ENCODE peak calls at places on chromosome 13, in five cellular contexts. One of them, this sample, is unnamed.

GRCh38 chr13:111595791-111596190 is 275.3 kb downstream of the TEX29 start:
- DNase-seq in CD4-positive, CD25-positive, alpha-beta regulatory T cell: no peak
- DNase-seq in heart left ventricle: no peak
- DNase-seq in lung: no peak
- DNase-seq in small intestine: no peak
- DNase-seq in this sample: no peak

GRCh38 chr13:111531505-111531904 is 211.1 kb downstream of the TEX29 start:
- DNase-seq in CD4-positive, CD25-positive, alpha-beta regulatory T cell: no peak
- DNase-seq in heart left ventricle: no peak
- DNase-seq in lung: no peak
- DNase-seq in small intestine: peak
- DNase-seq in this sample: no peak

GRCh38 chr13:44266305-44266704 is 107.3 kb upstream of the SERP2 start:
- DNase-seq in CD4-positive, CD25-positive, alpha-beta regulatory T cell: no peak
- DNase-seq in heart left ventricle: no peak
- DNase-seq in lung: no peak
- DNase-seq in small intestine: no peak
- DNase-seq in this sample: no peak

GRCh38 chr13:34863360-34864135 is 78.5 kb upstream of the NBEA start:
- DNase-seq in CD4-positive, CD25-positive, alpha-beta regulatory T cell: no peak
- DNase-seq in heart left ventricle: no peak
- DNase-seq in lung: no peak
- DNase-seq in small intestine: peak
- DNase-seq in this sample: no peak

GRCh38 chr13:55410398-55411330 is 1730.1 kb upstream of the PRR20A start:
- DNase-seq in CD4-positive, CD25-positive, alpha-beta regulatory T cell: no peak
- DNase-seq in heart left ventricle: no peak
- DNase-seq in lung: no peak
- DNase-seq in small intestine: no peak
- DNase-seq in this sample: no peak

GRCh38 chr13:36712785-36713184 is 39.0 kb downstream of the SERTM1 start:
- DNase-seq in CD4-positive, CD25-positive, alpha-beta regulatory T cell: no peak
- DNase-seq in heart left ventricle: no peak
- DNase-seq in lung: no peak
- DNase-seq in small intestine: no peak
- DNase-seq in this sample: no peak

GRCh38 chr13:94711561-94712286 is 621 bp downstream of the SOX21 start:
- DNase-seq in CD4-positive, CD25-positive, alpha-beta regulatory T cell: no peak
- DNase-seq in heart left ventricle: no peak
- DNase-seq in lung: no peak
- DNase-seq in small intestine: no peak
- DNase-seq in this sample: no peak

GRCh38 chr13:27281420-27281819 is 10.8 kb downstream of the RASL11A start:
- DNase-seq in CD4-positive, CD25-positive, alpha-beta regulatory T cell: no peak
- DNase-seq in heart left ventricle: no peak
- DNase-seq in lung: no peak
- DNase-seq in small intestine: peak
- DNase-seq in this sample: no peak

GRCh38 chr13:94967183-94968039 is 255.1 kb upstream of the SOX21 start:
- DNase-seq in CD4-positive, CD25-positive, alpha-beta regulatory T cell: no peak
- DNase-seq in heart left ventricle: no peak
- DNase-seq in lung: no peak
- DNase-seq in small intestine: no peak
- DNase-seq in this sample: no peak

GRCh38 chr13:39259371-39259770 is 221.1 kb downstream of the NHLRC3 start:
- DNase-seq in CD4-positive, CD25-positive, alpha-beta regulatory T cell: no peak
- DNase-seq in heart left ventricle: no peak
- DNase-seq in lung: no peak
- DNase-seq in small intestine: no peak
- DNase-seq in this sample: no peak

GRCh38 chr13:39825886-39826285 is 170.4 kb downstream of the COG6 start:
- DNase-seq in CD4-positive, CD25-positive, alpha-beta regulatory T cell: peak
- DNase-seq in heart left ventricle: no peak
- DNase-seq in lung: no peak
- DNase-seq in small intestine: no peak
- DNase-seq in this sample: no peak

GRCh38 chr13:36999054-36999927 is at the start of gene ALG5:
- DNase-seq in CD4-positive, CD25-positive, alpha-beta regulatory T cell: peak
- DNase-seq in heart left ventricle: peak
- DNase-seq in lung: peak
- DNase-seq in small intestine: peak
- DNase-seq in this sample: peak

GRCh38 chr13:113855012-113855921 is 8.6 kb downstream of the GAS6 start:
- DNase-seq in CD4-positive, CD25-positive, alpha-beta regulatory T cell: no peak
- DNase-seq in heart left ventricle: no peak
- DNase-seq in lung: no peak
- DNase-seq in small intestine: peak
- DNase-seq in this sample: no peak

GRCh38 chr13:29081036-29081435 is 260.9 kb downstream of the MTUS2 start:
- DNase-seq in CD4-positive, CD25-positive, alpha-beta regulatory T cell: peak
- DNase-seq in heart left ventricle: no peak
- DNase-seq in lung: no peak
- DNase-seq in small intestine: no peak
- DNase-seq in this sample: no peak

GRCh38 chr13:102721800-102722231 is 27.0 kb upstream of the METTL21C start:
- DNase-seq in CD4-positive, CD25-positive, alpha-beta regulatory T cell: no peak
- DNase-seq in heart left ventricle: no peak
- DNase-seq in lung: no peak
- DNase-seq in small intestine: no peak
- DNase-seq in this sample: no peak

GRCh38 chr13:95704510-95704909 is 27.6 kb downstream of the DNAJC3 start:
- DNase-seq in CD4-positive, CD25-positive, alpha-beta regulatory T cell: no peak
- DNase-seq in heart left ventricle: no peak
- DNase-seq in lung: no peak
- DNase-seq in small intestine: no peak
- DNase-seq in this sample: no peak

GRCh38 chr13:28819046-28819747 is 942 bp upstream of the MTUS2 start:
- DNase-seq in CD4-positive, CD25-positive, alpha-beta regulatory T cell: no peak
- DNase-seq in heart left ventricle: no peak
- DNase-seq in lung: no peak
- DNase-seq in small intestine: peak
- DNase-seq in this sample: no peak

GRCh38 chr13:72638059-72638815 is 89.2 kb downstream of the MZT1 start:
- DNase-seq in CD4-positive, CD25-positive, alpha-beta regulatory T cell: no peak
- DNase-seq in heart left ventricle: no peak
- DNase-seq in lung: no peak
- DNase-seq in small intestine: no peak
- DNase-seq in this sample: no peak

GRCh38 chr13:58238972-58239773 is 607.6 kb downstream of the PCDH17 start:
- DNase-seq in CD4-positive, CD25-positive, alpha-beta regulatory T cell: no peak
- DNase-seq in heart left ventricle: no peak
- DNase-seq in lung: no peak
- DNase-seq in small intestine: no peak
- DNase-seq in this sample: peak

GRCh38 chr13:101453784-101454201 is 1.3 kb downstream of the ITGBL1 start:
- DNase-seq in CD4-positive, CD25-positive, alpha-beta regulatory T cell: no peak
- DNase-seq in heart left ventricle: no peak
- DNase-seq in lung: peak
- DNase-seq in small intestine: peak
- DNase-seq in this sample: no peak

GRCh38 chr13:39789451-39789850 is 134.0 kb downstream of the COG6 start:
- DNase-seq in CD4-positive, CD25-positive, alpha-beta regulatory T cell: no peak
- DNase-seq in heart left ventricle: no peak
- DNase-seq in lung: no peak
- DNase-seq in small intestine: peak
- DNase-seq in this sample: no peak

GRCh38 chr13:49348748-49349147 is 95.1 kb downstream of the CAB39L start:
- DNase-seq in CD4-positive, CD25-positive, alpha-beta regulatory T cell: no peak
- DNase-seq in heart left ventricle: no peak
- DNase-seq in lung: no peak
- DNase-seq in small intestine: no peak
- DNase-seq in this sample: no peak

GRCh38 chr13:46119883-46120614 is 15.2 kb upstream of the CPB2 start:
- DNase-seq in CD4-positive, CD25-positive, alpha-beta regulatory T cell: no peak
- DNase-seq in heart left ventricle: no peak
- DNase-seq in lung: peak
- DNase-seq in small intestine: peak
- DNase-seq in this sample: no peak

GRCh38 chr13:36919833-36920611 is at the start of gene SMAD9:
- DNase-seq in CD4-positive, CD25-positive, alpha-beta regulatory T cell: no peak
- DNase-seq in heart left ventricle: peak
- DNase-seq in lung: peak
- DNase-seq in small intestine: peak
- DNase-seq in this sample: peak

GRCh38 chr13:30976041-30976440 is 43.6 kb downstream of the TEX26 start:
- DNase-seq in CD4-positive, CD25-positive, alpha-beta regulatory T cell: no peak
- DNase-seq in heart left ventricle: no peak
- DNase-seq in lung: no peak
- DNase-seq in small intestine: no peak
- DNase-seq in this sample: no peak

GRCh38 chr13:71587778-71588177 is 279.2 kb downstream of the DACH1 start:
- DNase-seq in CD4-positive, CD25-positive, alpha-beta regulatory T cell: no peak
- DNase-seq in heart left ventricle: no peak
- DNase-seq in lung: no peak
- DNase-seq in small intestine: no peak
- DNase-seq in this sample: no peak

GRCh38 chr13:64083811-64084210 is 2668.2 kb upstream of the PCDH20 start:
- DNase-seq in CD4-positive, CD25-positive, alpha-beta regulatory T cell: no peak
- DNase-seq in heart left ventricle: no peak
- DNase-seq in lung: no peak
- DNase-seq in small intestine: no peak
- DNase-seq in this sample: no peak

GRCh38 chr13:93220073-93220472 is 6.5 kb upstream of the GPC6 start:
- DNase-seq in CD4-positive, CD25-positive, alpha-beta regulatory T cell: no peak
- DNase-seq in heart left ventricle: no peak
- DNase-seq in lung: no peak
- DNase-seq in small intestine: no peak
- DNase-seq in this sample: no peak

GRCh38 chr13:77779461-77780272 is 82.2 kb downstream of the SLAIN1 start:
- DNase-seq in CD4-positive, CD25-positive, alpha-beta regulatory T cell: peak
- DNase-seq in heart left ventricle: peak
- DNase-seq in lung: peak
- DNase-seq in small intestine: peak
- DNase-seq in this sample: no peak

GRCh38 chr13:101945435-101945834 is 456.4 kb downstream of the FGF14 start:
- DNase-seq in CD4-positive, CD25-positive, alpha-beta regulatory T cell: no peak
- DNase-seq in heart left ventricle: no peak
- DNase-seq in lung: no peak
- DNase-seq in small intestine: no peak
- DNase-seq in this sample: no peak

GRCh38 chr13:30763786-30764440 is 28.6 kb downstream of the ALOX5AP start:
- DNase-seq in CD4-positive, CD25-positive, alpha-beta regulatory T cell: no peak
- DNase-seq in heart left ventricle: no peak
- DNase-seq in lung: no peak
- DNase-seq in small intestine: no peak
- DNase-seq in this sample: no peak

GRCh38 chr13:87123987-87124784 is 547.0 kb upstream of the SLITRK5 start:
- DNase-seq in CD4-positive, CD25-positive, alpha-beta regulatory T cell: no peak
- DNase-seq in heart left ventricle: peak
- DNase-seq in lung: no peak
- DNase-seq in small intestine: no peak
- DNase-seq in this sample: peak

GRCh38 chr13:50421457-50422130 is 406.4 kb downstream of the KCNRG start:
- DNase-seq in CD4-positive, CD25-positive, alpha-beta regulatory T cell: no peak
- DNase-seq in heart left ventricle: no peak
- DNase-seq in lung: no peak
- DNase-seq in small intestine: peak
- DNase-seq in this sample: no peak

GRCh38 chr13:83691966-83692365 is 190.3 kb downstream of the SLITRK1 start:
- DNase-seq in CD4-positive, CD25-positive, alpha-beta regulatory T cell: no peak
- DNase-seq in heart left ventricle: no peak
- DNase-seq in lung: no peak
- DNase-seq in small intestine: no peak
- DNase-seq in this sample: no peak

DNA sequence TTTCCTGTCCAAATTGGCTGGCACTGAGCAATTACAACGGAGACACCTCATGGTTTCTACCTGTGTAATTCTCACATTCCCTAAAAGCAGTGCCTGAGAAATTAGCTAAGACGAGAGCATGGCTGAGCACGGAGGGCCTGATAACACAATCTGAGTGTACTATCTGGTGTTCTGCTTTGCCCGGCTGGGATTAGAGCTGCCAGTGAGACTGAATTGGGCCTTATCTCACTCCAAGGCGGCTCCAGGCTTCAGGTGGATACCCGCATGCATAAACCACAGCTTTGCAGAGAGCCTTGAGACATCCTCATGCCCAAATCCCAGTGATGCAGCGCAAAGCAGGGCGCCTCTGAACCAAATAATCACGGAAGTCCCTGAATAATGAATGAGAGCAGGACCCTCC is 172.3 kb downstream of the OXGR1 start:
- DNase-seq in CD4-positive, CD25-positive, alpha-beta regulatory T cell: no peak
- DNase-seq in heart left ventricle: no peak
- DNase-seq in lung: no peak
- DNase-seq in small intestine: no peak
- DNase-seq in this sample: no peak
- H3K27ac ChIP-seq in CD4-positive, CD25-positive, alpha-beta regulatory T cell: no peak
- H3K27ac ChIP-seq in heart left ventricle: no peak
- H3K27ac ChIP-seq in lung: no peak
- H3K27ac ChIP-seq in small intestine: no peak
- H3K27ac ChIP-seq in this sample: no peak

GRCh38 chr13:74206855-74207254 is 72.7 kb upstream of the KLF12 start:
- DNase-seq in CD4-positive, CD25-positive, alpha-beta regulatory T cell: no peak
- DNase-seq in heart left ventricle: no peak
- DNase-seq in lung: no peak
- DNase-seq in small intestine: no peak
- DNase-seq in this sample: no peak
- H3K27ac ChIP-seq in CD4-positive, CD25-positive, alpha-beta regulatory T cell: no peak
- H3K27ac ChIP-seq in heart left ventricle: no peak
- H3K27ac ChIP-seq in lung: no peak
- H3K27ac ChIP-seq in small intestine: no peak
- H3K27ac ChIP-seq in this sample: no peak

DNA sequence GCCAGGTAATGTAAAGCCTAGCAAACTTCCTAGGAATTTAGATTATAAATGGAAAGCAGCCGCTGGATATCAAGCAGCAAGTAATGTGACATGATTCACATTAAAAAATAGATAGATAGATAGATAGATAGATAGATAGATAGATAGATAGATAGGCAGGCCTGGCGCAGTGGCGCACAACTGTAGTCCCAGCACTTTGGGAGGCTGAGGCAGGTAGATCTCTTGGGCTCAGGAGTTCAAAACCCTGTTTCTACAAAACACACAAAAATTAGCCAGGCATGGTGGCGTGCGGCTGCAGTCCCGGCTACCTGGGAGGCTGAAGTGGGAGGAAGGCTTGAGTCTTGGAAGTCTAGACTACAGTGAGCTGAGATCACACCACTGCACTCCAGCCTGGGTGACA is 236.9 kb downstream of the SLITRK6 start:
- DNase-seq in CD4-positive, CD25-positive, alpha-beta regulatory T cell: no peak
- DNase-seq in heart left ventricle: no peak
- DNase-seq in lung: no peak
- DNase-seq in small intestine: no peak
- DNase-seq in this sample: no peak
- H3K27ac ChIP-seq in CD4-positive, CD25-positive, alpha-beta regulatory T cell: no peak
- H3K27ac ChIP-seq in heart left ventricle: no peak
- H3K27ac ChIP-seq in lung: no peak
- H3K27ac ChIP-seq in small intestine: no peak
- H3K27ac ChIP-seq in this sample: no peak

GRCh38 chr13:106390360-106390759 is 145.1 kb downstream of the EFNB2 start:
- DNase-seq in CD4-positive, CD25-positive, alpha-beta regulatory T cell: no peak
- DNase-seq in heart left ventricle: no peak
- DNase-seq in lung: no peak
- DNase-seq in small intestine: peak
- DNase-seq in this sample: no peak

GRCh38 chr13:106391271-106391670 is 144.2 kb downstream of the EFNB2 start:
- DNase-seq in CD4-positive, CD25-positive, alpha-beta regulatory T cell: no peak
- DNase-seq in heart left ventricle: no peak
- DNase-seq in lung: no peak
- DNase-seq in small intestine: no peak
- DNase-seq in this sample: no peak

GRCh38 chr13:106398289-106398688 is 137.2 kb downstream of the EFNB2 start:
- DNase-seq in CD4-positive, CD25-positive, alpha-beta regulatory T cell: no peak
- DNase-seq in heart left ventricle: no peak
- DNase-seq in lung: no peak
- DNase-seq in small intestine: no peak
- DNase-seq in this sample: no peak

GRCh38 chr13:106393776-106394175 is 141.7 kb downstream of the EFNB2 start:
- DNase-seq in CD4-positive, CD25-positive, alpha-beta regulatory T cell: no peak
- DNase-seq in heart left ventricle: no peak
- DNase-seq in lung: no peak
- DNase-seq in small intestine: no peak
- DNase-seq in this sample: no peak
- H3K27ac ChIP-seq in CD4-positive, CD25-positive, alpha-beta regulatory T cell: no peak
- H3K27ac ChIP-seq in heart left ventricle: no peak
- H3K27ac ChIP-seq in lung: no peak
- H3K27ac ChIP-seq in small intestine: no peak
- H3K27ac ChIP-seq in this sample: no peak

This sample was measured in heart right ventricle.